ENCODE peak calls at places on chromosomes 13 and 19, in four cellular contexts. One of them, this sample, is unnamed.

GRCh38 chr19:1189419-1189818 is 15.4 kb upstream of the SBNO2 start:
- DNase-seq in CD8-positive, alpha-beta memory T cell: peak; percentile 37
- DNase-seq in pancreas: no peak
- DNase-seq in neuronal stem cell: no peak
- DNase-seq in this sample: no peak

GRCh38 chr19:5799247-5800241 is 5.3 kb upstream of the NRTN start:
- DNase-seq in CD8-positive, alpha-beta memory T cell: no peak
- DNase-seq in pancreas: peak; percentile 82
- DNase-seq in neuronal stem cell: no peak
- DNase-seq in this sample: no peak

GRCh38 chr13:21703846-21704245 is 33.0 kb downstream of the FGF9 start:
- DNase-seq in CD8-positive, alpha-beta memory T cell: no peak
- DNase-seq in pancreas: no peak
- DNase-seq in neuronal stem cell: no peak
- DNase-seq in this sample: no peak

GRCh38 chr13:52109096-52109495 is 19.8 kb downstream of the NEK5 start:
- DNase-seq in CD8-positive, alpha-beta memory T cell: no peak
- DNase-seq in pancreas: no peak
- DNase-seq in neuronal stem cell: no peak
- DNase-seq in this sample: no peak

GRCh38 chr19:2984196-2984490 is 6.8 kb downstream of the TLE6 start:
- DNase-seq in CD8-positive, alpha-beta memory T cell: no peak
- DNase-seq in pancreas: no peak
- DNase-seq in neuronal stem cell: peak; percentile 78
- DNase-seq in this sample: no peak

GRCh38 chr13:50241479-50241878 is 226.2 kb downstream of the KCNRG start:
- DNase-seq in CD8-positive, alpha-beta memory T cell: no peak
- DNase-seq in pancreas: no peak
- DNase-seq in neuronal stem cell: no peak
- DNase-seq in this sample: no peak

GRCh38 chr13:95540848-95541247 is 11.7 kb upstream of the CLDN10 start:
- DNase-seq in CD8-positive, alpha-beta memory T cell: no peak
- DNase-seq in pancreas: peak; percentile 90
- DNase-seq in neuronal stem cell: no peak
- DNase-seq in this sample: no peak

GRCh38 chr13:30792257-30793000 is 57.1 kb downstream of the ALOX5AP start:
- DNase-seq in CD8-positive, alpha-beta memory T cell: no peak
- DNase-seq in pancreas: peak; percentile 60
- DNase-seq in neuronal stem cell: peak; percentile 43
- DNase-seq in this sample: peak; percentile 56

GRCh38 chr13:111153977-111154332 is 38.8 kb downstream of the ARHGEF7 start:
- DNase-seq in CD8-positive, alpha-beta memory T cell: no peak
- DNase-seq in pancreas: peak; percentile 25
- DNase-seq in neuronal stem cell: no peak
- DNase-seq in this sample: peak; percentile 53

GRCh38 chr19:6577410-6578125 is 13.4 kb downstream of the CD70 start:
- DNase-seq in CD8-positive, alpha-beta memory T cell: no peak
- DNase-seq in pancreas: no peak
- DNase-seq in neuronal stem cell: no peak
- DNase-seq in this sample: peak; percentile 87

GRCh38 chr13:36131215-36131930 is at the start of gene DCLK1:
- DNase-seq in CD8-positive, alpha-beta memory T cell: no peak
- DNase-seq in pancreas: peak; percentile 31
- DNase-seq in neuronal stem cell: peak; percentile 56
- DNase-seq in this sample: peak; percentile 88

GRCh38 chr13:105991622-105992254 is 543.7 kb downstream of the EFNB2 start:
- DNase-seq in CD8-positive, alpha-beta memory T cell: no peak
- DNase-seq in pancreas: peak; percentile 83
- DNase-seq in neuronal stem cell: no peak
- DNase-seq in this sample: no peak

GRCh38 chr19:919157-920050 is 2.3 kb downstream of the KISS1R start:
- DNase-seq in CD8-positive, alpha-beta memory T cell: no peak
- DNase-seq in pancreas: no peak
- DNase-seq in neuronal stem cell: no peak
- DNase-seq in this sample: no peak

GRCh38 chr19:45202637-45203036 is 24.1 kb downstream of the BLOC1S3 start:
- DNase-seq in CD8-positive, alpha-beta memory T cell: no peak
- DNase-seq in pancreas: no peak
- DNase-seq in neuronal stem cell: no peak
- DNase-seq in this sample: no peak

GRCh38 chr13:33717775-33718174 is 100.2 kb upstream of the RFC3 start:
- DNase-seq in CD8-positive, alpha-beta memory T cell: no peak
- DNase-seq in pancreas: no peak
- DNase-seq in neuronal stem cell: no peak
- DNase-seq in this sample: no peak

GRCh38 chr19:5425260-5425659 is 30.0 kb upstream of the ZNRF4 start:
- DNase-seq in CD8-positive, alpha-beta memory T cell: no peak
- DNase-seq in pancreas: no peak
- DNase-seq in neuronal stem cell: no peak
- DNase-seq in this sample: no peak

GRCh38 chr19:10233946-10234345 is 2.8 kb upstream of the S1PR2 start:
- DNase-seq in CD8-positive, alpha-beta memory T cell: no peak
- DNase-seq in pancreas: no peak
- DNase-seq in neuronal stem cell: no peak
- DNase-seq in this sample: no peak

DNA sequence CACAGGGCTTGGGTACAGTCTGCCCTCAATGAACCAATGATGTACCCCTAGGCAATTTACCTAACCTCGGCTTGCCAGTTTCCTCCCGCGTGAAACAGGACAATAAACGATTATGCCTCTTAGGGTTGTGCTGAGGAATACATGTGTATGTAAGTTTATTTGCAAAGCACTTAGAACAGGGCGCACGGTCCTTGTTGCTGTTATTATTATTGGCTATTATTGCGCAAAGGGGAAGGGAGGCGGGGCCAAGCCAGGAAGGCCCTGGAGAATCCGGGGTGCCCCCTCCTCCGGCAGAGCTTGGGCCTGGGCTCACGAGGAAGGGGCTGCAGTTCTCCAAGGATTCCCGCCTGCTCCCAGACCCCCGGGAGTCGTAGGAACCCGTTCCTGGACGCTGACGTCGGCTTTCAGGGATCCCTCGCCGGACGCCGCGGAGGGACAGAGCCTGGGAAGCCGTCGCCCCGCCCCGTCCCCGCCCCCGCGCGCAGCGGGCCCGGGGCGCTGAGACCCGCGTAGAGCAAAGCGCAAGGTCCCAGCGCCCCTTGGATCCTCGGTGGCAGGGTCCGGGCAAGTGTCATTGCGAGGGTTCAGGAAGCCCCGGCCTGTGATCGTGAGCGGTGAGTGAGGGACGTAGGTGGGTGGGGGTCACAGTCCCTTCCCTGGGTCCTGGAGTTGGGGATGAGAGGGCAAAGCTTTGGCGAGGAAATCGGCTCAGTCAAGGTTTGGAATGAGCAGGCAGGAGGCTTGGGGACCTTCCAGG is at the start of gene TMEM91:
- DNase-seq in CD8-positive, alpha-beta memory T cell: no peak
- DNase-seq in pancreas: peak; percentile 42
- DNase-seq in neuronal stem cell: no peak
- DNase-seq in this sample: no peak
- H3K4me3 ChIP-seq in CD8-positive, alpha-beta memory T cell: peak within 1 kb of the TSS; percentile 59
- H3K4me3 ChIP-seq in pancreas: peak within 1 kb of the TSS; percentile 49
- H3K4me3 ChIP-seq in neuronal stem cell: peak within 1 kb of the TSS; percentile 87
- H3K4me3 ChIP-seq in this sample: no peak within 1 kb of the TSS

GRCh38 chr13:20151612-20152011 is 9.2 kb downstream of the GJA3 start:
- DNase-seq in CD8-positive, alpha-beta memory T cell: no peak
- DNase-seq in pancreas: no peak
- DNase-seq in neuronal stem cell: no peak
- DNase-seq in this sample: no peak

GRCh38 chr13:20148501-20149183 is 12.2 kb downstream of the GJA3 start:
- DNase-seq in CD8-positive, alpha-beta memory T cell: no peak
- DNase-seq in pancreas: no peak
- DNase-seq in neuronal stem cell: no peak
- DNase-seq in this sample: no peak

GRCh38 chr13:20151016-20151415 is 9.8 kb downstream of the GJA3 start:
- DNase-seq in CD8-positive, alpha-beta memory T cell: no peak
- DNase-seq in pancreas: no peak
- DNase-seq in neuronal stem cell: no peak
- DNase-seq in this sample: no peak

GRCh38 chr13:20150561-20150960 is 10.3 kb downstream of the GJA3 start:
- DNase-seq in CD8-positive, alpha-beta memory T cell: no peak
- DNase-seq in pancreas: no peak
- DNase-seq in neuronal stem cell: no peak
- DNase-seq in this sample: no peak

DNA sequence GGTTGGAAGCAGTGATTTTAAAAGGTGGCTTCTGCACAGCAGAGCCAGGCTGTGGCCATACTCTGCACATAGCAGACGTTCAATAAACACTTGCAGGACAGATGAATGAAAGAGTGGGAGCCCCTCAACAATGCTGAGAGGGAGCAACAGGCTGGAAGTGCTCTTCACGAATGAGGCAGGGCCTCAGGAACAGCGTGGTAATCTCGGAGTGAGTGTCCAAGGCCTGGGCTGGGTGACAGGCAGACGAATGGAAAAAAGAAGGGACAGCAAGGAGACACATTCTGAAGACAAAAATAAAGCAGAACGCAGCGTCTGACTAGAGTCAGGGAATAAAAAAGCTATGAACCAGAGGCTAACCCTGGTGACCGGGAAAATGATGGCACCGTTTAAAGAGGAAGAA is 11.1 kb downstream of the GJA3 start:
- DNase-seq in CD8-positive, alpha-beta memory T cell: no peak
- DNase-seq in pancreas: no peak
- DNase-seq in neuronal stem cell: no peak
- DNase-seq in this sample: no peak
- H3K4me3 ChIP-seq in CD8-positive, alpha-beta memory T cell: no peak overlapping the region
- H3K4me3 ChIP-seq in pancreas: no peak overlapping the region
- H3K4me3 ChIP-seq in neuronal stem cell: no peak overlapping the region
- H3K4me3 ChIP-seq in this sample: no peak overlapping the region

DNA sequence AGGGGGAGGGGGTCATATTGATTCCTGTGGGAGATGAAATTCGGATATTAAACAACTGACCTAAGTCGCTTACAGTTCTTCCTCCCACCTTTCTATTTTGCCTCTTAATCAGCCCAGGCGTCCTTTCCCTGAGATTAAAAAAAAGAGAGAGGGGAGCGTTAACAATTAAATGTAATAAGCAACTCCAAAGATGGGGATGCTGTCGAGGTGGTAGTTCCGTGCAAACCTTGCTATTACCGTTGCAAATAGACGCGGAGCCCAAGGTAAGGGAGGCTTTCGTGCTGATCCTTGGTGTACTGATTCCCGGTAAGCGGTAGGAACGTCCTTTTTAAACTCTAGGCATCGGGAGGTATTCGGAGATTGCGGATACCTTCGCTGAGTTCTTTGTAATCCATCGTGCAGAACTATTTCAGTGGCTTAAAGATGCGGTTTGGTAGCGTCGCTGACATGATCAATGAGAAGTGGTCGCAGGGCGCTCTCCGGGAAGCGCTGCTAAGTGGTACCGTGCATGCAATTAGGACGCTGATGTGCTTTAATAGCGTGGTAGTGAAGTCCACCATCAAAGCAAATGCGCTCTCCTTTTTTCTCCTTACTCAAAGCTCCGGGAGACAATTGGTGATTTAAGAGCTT is 3.1 kb downstream of the SLITRK5 start:
- DNase-seq in CD8-positive, alpha-beta memory T cell: no peak
- DNase-seq in pancreas: no peak
- DNase-seq in neuronal stem cell: peak; percentile 30
- DNase-seq in this sample: no peak
- H3K4me3 ChIP-seq in CD8-positive, alpha-beta memory T cell: no peak overlapping the region
- H3K4me3 ChIP-seq in pancreas: no peak overlapping the region
- H3K4me3 ChIP-seq in neuronal stem cell: peak overlapping the region; percentile 70
- H3K4me3 ChIP-seq in this sample: peak overlapping the region; percentile 53

GRCh38 chr19:51810228-51810627 is 15.3 kb downstream of the FPR3 start:
- DNase-seq in CD8-positive, alpha-beta memory T cell: no peak
- DNase-seq in pancreas: no peak
- DNase-seq in neuronal stem cell: no peak
- DNase-seq in this sample: peak; percentile 16
- H3K4me3 ChIP-seq in CD8-positive, alpha-beta memory T cell: no peak overlapping the region
- H3K4me3 ChIP-seq in pancreas: no peak overlapping the region
- H3K4me3 ChIP-seq in neuronal stem cell: no peak overlapping the region
- H3K4me3 ChIP-seq in this sample: no peak overlapping the region

GRCh38 chr13:112711528-112712265 is 21.9 kb downstream of the ATP11A start:
- DNase-seq in CD8-positive, alpha-beta memory T cell: no peak
- DNase-seq in pancreas: peak; percentile 55
- DNase-seq in neuronal stem cell: peak; percentile 91
- DNase-seq in this sample: peak; percentile 84
- H3K4me3 ChIP-seq in CD8-positive, alpha-beta memory T cell: no peak overlapping the region
- H3K4me3 ChIP-seq in pancreas: no peak overlapping the region
- H3K4me3 ChIP-seq in neuronal stem cell: no peak overlapping the region
- H3K4me3 ChIP-seq in this sample: no peak overlapping the region

DNA sequence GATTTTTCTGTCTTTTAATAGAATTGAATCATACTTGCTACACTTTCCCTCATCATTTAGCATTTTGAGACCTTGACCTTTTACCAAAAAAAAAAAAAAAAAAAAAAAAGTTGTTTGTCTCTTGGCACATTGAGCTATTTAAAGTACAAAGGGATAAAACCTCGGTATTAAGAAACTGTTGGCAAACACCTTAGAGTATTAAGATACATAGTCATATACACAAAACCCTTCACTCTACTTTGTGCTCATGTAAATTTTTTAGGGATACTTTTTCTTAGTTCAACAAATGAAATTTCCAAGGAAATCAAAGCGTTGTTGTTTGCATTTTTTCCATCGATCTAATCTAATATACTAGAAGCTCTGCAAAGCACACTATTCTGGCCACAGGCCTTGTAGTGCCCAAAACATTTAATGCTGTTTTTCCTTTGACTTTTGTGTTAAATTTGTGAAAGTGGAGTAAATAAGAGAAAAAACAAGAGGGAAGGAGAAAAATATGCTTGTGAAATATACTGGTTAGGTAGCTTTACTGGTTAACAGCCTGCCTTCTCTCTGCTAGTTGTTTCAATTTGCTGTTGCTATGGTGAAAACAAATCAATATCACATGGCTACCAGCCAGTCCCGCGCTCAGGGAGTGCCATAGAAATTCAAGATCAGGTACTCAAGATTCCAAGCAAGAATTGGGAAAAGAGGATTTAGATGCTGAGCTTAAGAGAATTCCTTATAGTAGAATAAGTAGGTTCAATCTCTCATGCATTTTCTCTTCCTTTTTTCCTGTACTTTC is 2.6 kb downstream of the MBNL2 start:
- DNase-seq in CD8-positive, alpha-beta memory T cell: no peak
- DNase-seq in pancreas: peak; percentile 70
- DNase-seq in neuronal stem cell: no peak
- DNase-seq in this sample: peak; percentile 74
- H3K4me3 ChIP-seq in CD8-positive, alpha-beta memory T cell: peak overlapping the region; percentile 73
- H3K4me3 ChIP-seq in pancreas: peak overlapping the region; percentile 45
- H3K4me3 ChIP-seq in neuronal stem cell: no peak overlapping the region
- H3K4me3 ChIP-seq in this sample: peak overlapping the region; percentile 41